ENCODE peak calls at places on chromosomes 16 and 17, in five cellular contexts. E is EL, O is pulmonary artery endothelial cell, P is GDM1, C is endothelial cell. Z is an unnamed sample.
A peak's percentile ranks its signal among the peaks of the same experiment; 100 is the strongest.

GRCh38 chr17:42568341-42569111 is 1.6 kb downstream of the MLX start:
- DNase-seq in E (no peak), O (no peak), P (no peak), C (no peak), Z (no peak)

GRCh38 chr17:41494524-41494923 is 4.8 kb upstream of the KRT36 start:
- DNase-seq in E (peak; percentile 64), O (no peak), P (no peak), C (no peak), Z (no peak)

GRCh38 chr16:30885196-30885595 is 8.7 kb downstream of the BCL7C start:
- DNase-seq in E (no peak), O (no peak), P (no peak), C (no peak), Z (no peak)

GRCh38 chr16:30379165-30379783 is 3.1 kb downstream of the SEPTIN1 start:
- DNase-seq in E (no peak), O (no peak), P (no peak), C (no peak), Z (no peak)

GRCh38 chr17:50153650-50154575 is 3.4 kb upstream of the PPP1R9B start:
- DNase-seq in E (no peak), O (no peak), P (no peak), C (no peak), Z (no peak)

GRCh38 chr17:1455291-1455747 is 713 bp downstream of the CRK start:
- DNase-seq in E (peak; percentile 80), O (no peak), P (no peak), C (peak; percentile 68), Z (peak; percentile 30)

GRCh38 chr16:11871193-11871592 is 19.9 kb upstream of the RSL1D1 start:
- DNase-seq in E (peak; percentile 45), O (no peak), P (no peak), C (peak; percentile 45), Z (no peak)

GRCh38 chr16:324451-325334 is 27.8 kb downstream of the AXIN1 start:
- DNase-seq in E (no peak), O (no peak), P (peak; percentile 44), C (no peak), Z (no peak)

GRCh38 chr16:69467531-69468204 is 43.2 kb downstream of the CYB5B start:
- DNase-seq in E (no peak), O (no peak), P (no peak), C (no peak), Z (no peak)

GRCh38 chr17:50101346-50102163 is 6.4 kb downstream of the PDK2 start:
- DNase-seq in E (no peak), O (no peak), P (no peak), C (no peak), Z (no peak)

GRCh38 chr16:11538880-11539279 is 47.8 kb downstream of the LITAF start:
- DNase-seq in E (no peak), O (no peak), P (no peak), C (no peak), Z (no peak)

GRCh38 chr17:20063665-20064648 is 54.8 kb downstream of the SPECC1 start:
- DNase-seq in E (peak; percentile 92), O (peak; percentile 8), P (no peak), C (no peak), Z (peak; percentile 75)

GRCh38 chr16:4200000-4200780 is 41.7 kb downstream of the SRL start:
- DNase-seq in E (peak; percentile 69), O (no peak), P (peak; percentile 39), C (peak; percentile 80), Z (no peak)

Z was measured in AG09319.